ENCODE peak calls at places on chromosomes 7 and 10, in ten cellular contexts. A is kidney epithelial cell; S is AG04450; G is A549; X is kidney; K is cerebellar cortex; U is right cardiac atrium; W is stimulated activated CD8-positive, alpha-beta memory T cell treated with anti-CD3 and anti-CD28 coated beads, Interleukin-15, amount 100 ng/mL, for 1 hour; N is HCT116; R is hepatic stellate cell. F is an unnamed sample.

GRCh38 chr7:101363734-101364374 is 1.2 kb downstream of the COL26A1 start:
- DNase-seq in R (peak), X (peak), W (peak), U (peak), G (peak), S (peak), N (peak), A (no peak), K (peak), F (peak)

GRCh38 chr10:131858583-131859340 is 42.0 kb upstream of the PPP2R2D start:
- DNase-seq in U (no peak), A (no peak), K (no peak), G (no peak), N (no peak), W (no peak), S (no peak), X (peak), R (no peak), F (no peak)

GRCh38 chr10:127003032-127003685 is 97.9 kb downstream of the DOCK1 start:
- DNase-seq in S (no peak), X (no peak), K (no peak), N (no peak), U (no peak), A (no peak), R (no peak), G (no peak), W (no peak), F (no peak)

GRCh38 chr10:22316286-22317120 is at the start of gene COMMD3:
- DNase-seq in N (no peak), K (peak), G (peak), W (peak), X (peak), S (peak), R (peak), U (peak), A (no peak), F (no peak)

GRCh38 chr7:116232402-116232749 is 22.0 kb downstream of the TES start:
- DNase-seq in U (no peak), X (no peak), R (no peak), K (no peak), N (no peak), G (no peak), W (no peak), S (no peak), A (no peak), F (no peak)

GRCh38 chr7:108124820-108125219 is 5.3 kb downstream of the LAMB4 start:
- DNase-seq in S (no peak), W (no peak), K (no peak), G (no peak), X (no peak), U (no peak), R (no peak), A (no peak), N (no peak), F (no peak)

GRCh38 chr7:70361821-70362220 is 763.5 kb downstream of the AUTS2 start:
- DNase-seq in N (no peak), X (no peak), W (no peak), U (no peak), A (no peak), R (no peak), K (no peak), G (no peak), S (no peak), F (no peak)

GRCh38 chr10:13857465-13857864 is 270.7 kb downstream of the PRPF18 start:
- DNase-seq in G (no peak), R (no peak), S (no peak), U (no peak), A (no peak), N (no peak), W (no peak), X (no peak), K (no peak), F (no peak)